ENCODE peak calls at places on chromosomes 2 and 18, in seven cellular contexts. I is fibroblast of mammary gland, L is testis, F is epithelial cell of proximal tubule, A is fibroblast of pulmonary artery, V is GM20000, D is HCT116. Z is an unnamed sample.

GRCh38 chr2:85753525-85754312 is at the start of gene ATOH8:
- DNase-seq in F (no peak), L (peak), I (peak), A (peak), D (no peak), V (peak), Z (peak)

GRCh38 chr2:201261471-201261870 is 1.1 kb downstream of the CASP8 start:
- DNase-seq in I (no peak), V (no peak), L (no peak), F (no peak), A (no peak), D (no peak), Z (no peak)

GRCh38 chr2:2083113-2083757 is 247.8 kb downstream of the MYT1L start:
- DNase-seq in D (no peak), A (no peak), I (no peak), L (no peak), F (no peak), V (no peak), Z (peak)

GRCh38 chr2:166519391-166519962 is 25.4 kb upstream of the SCN7A start:
- DNase-seq in L (no peak), F (no peak), A (no peak), V (no peak), D (no peak), I (no peak), Z (no peak)

GRCh38 chr2:14530506-14530905 is 102.0 kb upstream of the LRATD1 start:
- DNase-seq in A (no peak), F (no peak), I (peak), L (no peak), D (no peak), V (no peak), Z (no peak)

GRCh38 chr2:24711881-24712280 is 81.3 kb downstream of the PTRHD1 start:
- DNase-seq in F (no peak), V (no peak), I (no peak), L (no peak), A (no peak), D (no peak), Z (no peak)

GRCh38 chr2:70094171-70094977 is 7.1 kb downstream of the PCBP1 start:
- DNase-seq in A (no peak), I (no peak), D (no peak), V (peak), L (no peak), F (no peak), Z (no peak)

GRCh38 chr2:240818543-240819403 is 1.2 kb downstream of the KIF1A start:
- DNase-seq in A (no peak), L (no peak), I (no peak), V (no peak), F (no peak), D (no peak), Z (peak)

GRCh38 chr18:69257861-69258458 is 142.7 kb upstream of the DOK6 start:
- DNase-seq in D (no peak), A (peak), L (no peak), I (peak), F (peak), V (no peak), Z (no peak)

GRCh38 chr2:132448771-132449170 is 32.2 kb downstream of the GPR39 start:
- DNase-seq in A (peak), D (no peak), V (no peak), F (no peak), L (no peak), I (peak), Z (peak)

GRCh38 chr2:72051971-72052505 is 95.6 kb downstream of the CYP26B1 start:
- DNase-seq in I (no peak), D (no peak), L (no peak), V (no peak), F (no peak), A (no peak), Z (no peak)

GRCh38 chr2:241813806-241814570 is 5.0 kb downstream of the NEU4 start:
- DNase-seq in V (peak), I (peak), L (no peak), F (no peak), D (no peak), A (no peak), Z (no peak)

GRCh38 chr2:167335627-167336026 is 447.3 kb downstream of the XIRP2 start:
- DNase-seq in I (peak), D (no peak), V (no peak), A (peak), L (no peak), F (no peak), Z (no peak)

GRCh38 chr2:144426355-144426754 is 93.6 kb downstream of the ZEB2 start:
- DNase-seq in F (no peak), V (no peak), D (no peak), I (no peak), L (no peak), A (no peak), Z (no peak)

GRCh38 chr18:21047116-21047515 is 64.5 kb downstream of the ROCK1 start:
- DNase-seq in D (no peak), A (no peak), F (no peak), L (no peak), V (no peak), I (peak), Z (no peak)

GRCh38 chr2:170213651-170214050 is 35.7 kb downstream of the MYO3B start:
- DNase-seq in F (no peak), I (no peak), L (no peak), A (peak), D (no peak), V (no peak), Z (no peak)

GRCh38 chr2:10531874-10532273 is 83.7 kb upstream of the ODC1 start:
- DNase-seq in I (no peak), F (no peak), V (no peak), A (no peak), D (no peak), L (no peak), Z (no peak)

GRCh38 chr18:23862071-23862470 is 152.5 kb upstream of the TTC39C start:
- DNase-seq in I (peak), A (peak), F (no peak), V (no peak), L (no peak), D (no peak), Z (no peak)

GRCh38 chr2:121532894-121533293 is 2.2 kb downstream of the RNU4ATAC start:
- DNase-seq in F (no peak), V (no peak), L (no peak), I (no peak), A (no peak), D (peak), Z (peak)

GRCh38 chr2:149125031-149125725 is 86.7 kb downstream of the LYPD6B start:
- DNase-seq in D (no peak), A (no peak), I (no peak), V (no peak), F (no peak), L (no peak), Z (peak)

GRCh38 chr2:67719351-67719750 is 322.2 kb downstream of the ETAA1 start:
- DNase-seq in I (peak), D (no peak), L (no peak), A (peak), V (no peak), F (no peak), Z (no peak)

GRCh38 chr18:10659000-10659399 is 133.2 kb downstream of the NAPG start:
- DNase-seq in I (peak), A (no peak), V (no peak), D (no peak), F (no peak), L (no peak), Z (no peak)

GRCh38 chr2:104412384-104412783 is 441.5 kb upstream of the POU3F3 start:
- DNase-seq in F (no peak), V (peak), I (peak), A (no peak), L (peak), D (no peak), Z (peak)

GRCh38 chr2:235607541-235608199 is 113.8 kb downstream of the AGAP1 start:
- DNase-seq in I (peak), V (no peak), D (no peak), L (no peak), F (no peak), A (no peak), Z (no peak)

GRCh38 chr2:218031771-218032257 is 29.0 kb upstream of the TNS1 start:
- DNase-seq in L (no peak), I (no peak), A (no peak), D (no peak), V (no peak), F (no peak), Z (no peak)

GRCh38 chr2:30371772-30372373 is 75.2 kb upstream of the LCLAT1 start:
- DNase-seq in I (no peak), D (no peak), F (no peak), V (no peak), A (no peak), L (no peak), Z (no peak)

GRCh38 chr18:36211612-36212065 is 24.3 kb downstream of the MOCOS start:
- DNase-seq in V (no peak), I (peak), L (no peak), A (peak), F (no peak), D (no peak), Z (no peak)

GRCh38 chr2:219433666-219434467 is 776 bp upstream of the SPEG start:
- DNase-seq in V (no peak), F (no peak), D (peak), A (peak), I (peak), L (no peak), Z (no peak)

GRCh38 chr2:205764502-205764815 is 82.2 kb downstream of the NRP2 start:
- DNase-seq in V (no peak), L (no peak), F (no peak), D (no peak), A (no peak), I (no peak), Z (no peak)

GRCh38 chr18:44246001-44246400 is 434.7 kb upstream of the SETBP1 start:
- DNase-seq in V (no peak), A (peak), D (no peak), L (no peak), F (no peak), I (peak), Z (no peak)

DNA sequence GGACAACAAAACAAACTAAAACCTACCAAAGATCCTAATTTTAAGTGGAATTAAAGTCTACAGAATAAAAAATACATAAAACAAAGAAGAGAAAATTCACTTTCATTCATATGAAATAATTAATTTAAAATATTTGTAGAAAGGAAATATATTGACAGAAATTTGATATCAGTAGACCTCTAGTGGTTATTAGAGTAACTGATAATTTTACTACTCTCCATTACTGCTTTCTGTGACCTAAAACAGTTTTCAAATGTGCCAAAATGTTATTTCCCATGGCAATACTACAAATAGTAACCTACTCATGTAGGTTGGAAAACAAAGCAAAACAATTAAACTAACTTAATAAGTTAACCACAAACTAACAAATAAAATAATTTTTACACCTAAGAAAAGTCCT is 147.1 kb downstream of the NOL4 start:
- DNase-seq in V (no peak), I (no peak), L (no peak), F (no peak), D (no peak), A (no peak), Z (no peak)
- TF ChIP-seq CTCF in V (no peak), I (peak), L (peak), F (peak), D (no peak), A (no peak), Z (no peak)

GRCh38 chr2:526918-527317 is 150.3 kb downstream of the TMEM18 start:
- DNase-seq in V (no peak), F (no peak), L (no peak), I (no peak), A (no peak), D (no peak), Z (no peak)
- TF ChIP-seq CTCF in V (no peak), F (no peak), L (no peak), I (no peak), A (no peak), D (no peak), Z (no peak)

GRCh38 chr18:77068890-77069312 is 63.7 kb downstream of the MBP start:
- DNase-seq in D (no peak), L (no peak), V (no peak), I (no peak), F (no peak), A (no peak), Z (no peak)
- TF ChIP-seq CTCF in D (no peak), L (no peak), V (no peak), I (peak), F (no peak), A (peak), Z (no peak)

GRCh38 chr18:25446972-25447371 is 95.0 kb upstream of the ZNF521 start:
- DNase-seq in L (no peak), F (no peak), D (no peak), I (no peak), A (no peak), V (peak), Z (no peak)
- TF ChIP-seq CTCF in L (no peak), F (no peak), D (no peak), I (no peak), A (no peak), V (no peak), Z (no peak)

DNA sequence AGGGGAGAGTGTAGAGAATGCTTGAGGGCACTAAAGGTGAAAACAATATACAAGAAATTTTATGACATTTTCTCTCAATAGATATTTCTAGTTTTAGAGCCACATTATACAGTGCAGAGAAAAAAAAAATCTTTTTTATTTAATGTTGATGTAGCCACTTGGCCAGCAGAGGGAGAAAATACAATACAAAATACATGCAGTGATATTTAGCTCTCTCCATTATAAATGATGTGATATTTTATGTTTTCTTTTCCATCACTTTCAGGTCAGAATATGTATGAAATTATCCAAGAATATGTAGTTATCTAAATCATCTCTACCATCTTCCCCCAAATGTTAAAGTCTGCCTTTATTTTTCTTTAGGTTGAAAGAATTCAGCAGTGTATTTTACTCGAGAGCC is 533.6 kb upstream of the FSHR start:
- DNase-seq in F (no peak), I (no peak), V (no peak), D (no peak), A (peak), L (no peak), Z (no peak)
- TF ChIP-seq CTCF in F (peak), I (peak), V (no peak), D (no peak), A (peak), L (peak), Z (peak)

GRCh38 chr2:79717364-79718007 is 204.6 kb downstream of the CTNNA2 start:
- DNase-seq in D (no peak), F (peak), V (no peak), L (no peak), A (peak), I (peak), Z (peak)
- TF ChIP-seq CTCF in D (no peak), F (peak), V (no peak), L (no peak), A (no peak), I (no peak), Z (no peak)

DNA sequence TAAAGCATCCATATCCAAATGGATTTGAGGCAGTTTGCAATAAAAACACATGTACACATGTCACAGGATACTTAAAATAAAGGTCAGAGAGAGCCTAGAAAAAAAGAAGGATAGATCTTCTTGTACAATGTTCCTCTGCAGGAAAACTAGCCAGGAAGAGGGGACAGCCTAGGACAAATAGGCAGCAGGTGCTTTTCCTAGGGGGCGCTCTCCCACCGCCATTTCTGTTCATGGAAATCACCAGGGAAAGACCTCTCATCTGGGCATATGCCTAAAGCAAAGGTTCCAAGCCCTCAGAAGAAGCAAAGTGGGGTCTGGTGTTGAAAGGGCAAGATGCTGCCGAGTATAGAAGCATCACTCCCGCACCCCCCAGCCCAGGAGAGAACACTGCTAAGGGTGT is 799.1 kb downstream of the BCL11A start:
- DNase-seq in V (no peak), D (no peak), L (peak), F (no peak), I (no peak), A (no peak), Z (no peak)
- TF ChIP-seq CTCF in V (peak), D (no peak), L (no peak), F (peak), I (no peak), A (no peak), Z (no peak)

DNA sequence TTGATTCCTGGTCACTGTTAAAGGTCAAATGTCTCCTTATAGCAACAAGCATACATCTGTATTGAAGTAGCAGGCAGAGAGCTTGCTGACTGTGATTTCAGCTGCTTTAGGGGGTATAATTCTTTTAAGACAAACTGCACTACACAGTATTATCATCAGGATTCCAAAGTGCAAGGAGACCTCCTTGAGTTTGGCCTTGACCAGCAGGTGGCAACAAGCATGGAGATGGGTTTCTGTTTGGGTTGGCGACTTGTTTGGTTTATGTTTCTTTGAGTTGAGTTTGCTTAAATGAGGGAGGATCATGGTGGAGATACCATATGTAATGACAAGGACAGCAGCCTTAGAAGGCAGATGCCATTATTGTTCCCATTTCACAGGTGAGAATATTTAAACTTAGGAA is 681.0 kb upstream of the ID2 start:
- DNase-seq in F (no peak), I (peak), V (no peak), A (peak), D (no peak), L (no peak), Z (no peak)
- TF ChIP-seq CTCF in F (peak), I (peak), V (no peak), A (peak), D (no peak), L (no peak), Z (peak)

GRCh38 chr2:174575124-174575776 is 22.4 kb downstream of the WIPF1 start:
- DNase-seq in I (no peak), D (no peak), A (no peak), F (no peak), V (no peak), L (no peak), Z (no peak)
- TF ChIP-seq CTCF in I (no peak), D (no peak), A (no peak), F (no peak), V (no peak), L (no peak), Z (no peak)

DNA sequence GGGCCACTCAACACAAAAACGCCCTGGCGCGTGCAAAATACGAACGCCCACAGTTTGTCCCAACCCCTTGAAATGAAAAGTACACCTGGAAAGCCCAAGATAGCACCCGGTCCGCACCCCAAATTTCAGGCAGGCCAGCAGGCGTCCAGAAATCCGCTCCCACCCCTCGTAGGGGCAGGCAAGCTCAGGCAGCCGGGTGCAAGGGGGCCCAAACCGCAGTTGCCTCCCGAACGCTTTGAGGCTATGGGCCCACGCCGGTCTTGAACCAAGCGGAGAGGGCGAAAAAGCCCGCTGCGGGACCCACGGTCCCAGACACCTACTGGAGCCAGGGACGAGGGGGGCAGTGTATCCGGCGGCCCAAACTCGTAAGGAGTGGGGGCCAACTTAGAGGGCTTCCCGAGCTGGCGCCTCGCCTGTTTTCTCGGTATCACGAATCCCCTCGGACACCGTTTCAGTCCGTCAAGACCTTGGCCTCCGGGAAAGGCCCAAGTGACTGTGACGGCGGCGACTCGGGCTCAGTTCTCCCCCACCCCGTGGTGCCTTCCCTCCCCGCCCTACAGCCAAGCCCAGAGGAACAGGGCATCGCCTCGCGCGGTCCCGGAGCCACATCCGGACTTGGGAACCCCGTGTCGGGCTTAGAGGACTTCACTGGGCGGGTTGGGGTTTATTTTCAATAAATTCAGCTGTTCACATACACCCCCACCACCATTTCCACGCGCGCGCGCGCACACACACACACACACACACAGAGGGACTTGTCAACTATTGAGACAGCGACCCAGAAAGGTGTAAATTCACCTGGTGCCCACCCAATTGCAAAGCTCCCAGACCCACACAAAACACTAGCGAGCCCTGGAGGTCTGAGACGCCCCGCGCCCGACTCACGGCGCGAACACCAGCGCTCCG is 6.2 kb upstream of the SATB2 start:
- DNase-seq in I (no peak), D (no peak), V (peak), A (no peak), F (no peak), L (no peak), Z (no peak)
- TF ChIP-seq CTCF in I (no peak), D (no peak), V (no peak), A (no peak), F (no peak), L (no peak), Z (no peak)